ENCODE peak calls at places on chromosomes 1 and 21, in nine cellular contexts. One of them, this sample, is unnamed.

GRCh38 chr1:203287109-203287893 is 18.0 kb upstream of the BTG2 start:
- DNase-seq in mammary epithelial cell: no peak
- DNase-seq in stimulated activated CD8-positive, alpha-beta memory T cell treated with anti-CD3 and anti-CD28 coated beads, Interleukin-4, amount 100 ng/mL, for 48 hours: peak; percentile 82
- DNase-seq in cardiac septum: peak; percentile 88
- DNase-seq in glomerular endothelial cell: no peak
- DNase-seq in T-cell: peak; percentile 43
- DNase-seq in cardiac muscle cell: peak; percentile 71
- DNase-seq in AG08395: no peak
- DNase-seq in nucleus accumbens: no peak
- DNase-seq in this sample: peak; percentile 88

GRCh38 chr1:164440222-164440621 is 118.8 kb upstream of the PBX1 start:
- DNase-seq in mammary epithelial cell: no peak
- DNase-seq in stimulated activated CD8-positive, alpha-beta memory T cell treated with anti-CD3 and anti-CD28 coated beads, Interleukin-4, amount 100 ng/mL, for 48 hours: no peak
- DNase-seq in cardiac septum: peak; percentile 76
- DNase-seq in glomerular endothelial cell: no peak
- DNase-seq in T-cell: no peak
- DNase-seq in cardiac muscle cell: peak; percentile 69
- DNase-seq in AG08395: peak; percentile 22
- DNase-seq in nucleus accumbens: peak; percentile 2
- DNase-seq in this sample: no peak

GRCh38 chr1:88800382-88801051 is 90.8 kb downstream of the GTF2B start:
- DNase-seq in mammary epithelial cell: no peak
- DNase-seq in stimulated activated CD8-positive, alpha-beta memory T cell treated with anti-CD3 and anti-CD28 coated beads, Interleukin-4, amount 100 ng/mL, for 48 hours: peak; percentile 58
- DNase-seq in cardiac septum: no peak
- DNase-seq in glomerular endothelial cell: no peak
- DNase-seq in T-cell: no peak
- DNase-seq in cardiac muscle cell: peak; percentile 50
- DNase-seq in AG08395: peak; percentile 33
- DNase-seq in nucleus accumbens: no peak
- DNase-seq in this sample: no peak

GRCh38 chr1:24157921-24158481 is 15.1 kb upstream of the IL22RA1 start:
- DNase-seq in mammary epithelial cell: no peak
- DNase-seq in stimulated activated CD8-positive, alpha-beta memory T cell treated with anti-CD3 and anti-CD28 coated beads, Interleukin-4, amount 100 ng/mL, for 48 hours: no peak
- DNase-seq in cardiac septum: peak; percentile 33
- DNase-seq in glomerular endothelial cell: no peak
- DNase-seq in T-cell: no peak
- DNase-seq in cardiac muscle cell: peak; percentile 17
- DNase-seq in AG08395: peak; percentile 45
- DNase-seq in nucleus accumbens: no peak
- DNase-seq in this sample: no peak

GRCh38 chr1:178371999-178372398 is 124.8 kb downstream of the CLEC20A start:
- DNase-seq in mammary epithelial cell: no peak
- DNase-seq in stimulated activated CD8-positive, alpha-beta memory T cell treated with anti-CD3 and anti-CD28 coated beads, Interleukin-4, amount 100 ng/mL, for 48 hours: no peak
- DNase-seq in cardiac septum: no peak
- DNase-seq in glomerular endothelial cell: no peak
- DNase-seq in T-cell: no peak
- DNase-seq in cardiac muscle cell: no peak
- DNase-seq in AG08395: no peak
- DNase-seq in nucleus accumbens: no peak
- DNase-seq in this sample: no peak

GRCh38 chr1:200242379-200243041 is 167.3 kb downstream of the ZNF281 start:
- DNase-seq in mammary epithelial cell: no peak
- DNase-seq in stimulated activated CD8-positive, alpha-beta memory T cell treated with anti-CD3 and anti-CD28 coated beads, Interleukin-4, amount 100 ng/mL, for 48 hours: no peak
- DNase-seq in cardiac septum: no peak
- DNase-seq in glomerular endothelial cell: peak; percentile 74
- DNase-seq in T-cell: no peak
- DNase-seq in cardiac muscle cell: peak; percentile 25
- DNase-seq in AG08395: no peak
- DNase-seq in nucleus accumbens: no peak
- DNase-seq in this sample: no peak

GRCh38 chr1:17441993-17442357 is 2.5 kb upstream of the RCC2 start:
- DNase-seq in mammary epithelial cell: no peak
- DNase-seq in stimulated activated CD8-positive, alpha-beta memory T cell treated with anti-CD3 and anti-CD28 coated beads, Interleukin-4, amount 100 ng/mL, for 48 hours: no peak
- DNase-seq in cardiac septum: no peak
- DNase-seq in glomerular endothelial cell: no peak
- DNase-seq in T-cell: no peak
- DNase-seq in cardiac muscle cell: no peak
- DNase-seq in AG08395: no peak
- DNase-seq in nucleus accumbens: no peak
- DNase-seq in this sample: no peak

GRCh38 chr1:86823821-86824500 is 90.0 kb downstream of the SELENOF start:
- DNase-seq in mammary epithelial cell: no peak
- DNase-seq in stimulated activated CD8-positive, alpha-beta memory T cell treated with anti-CD3 and anti-CD28 coated beads, Interleukin-4, amount 100 ng/mL, for 48 hours: no peak
- DNase-seq in cardiac septum: no peak
- DNase-seq in glomerular endothelial cell: no peak
- DNase-seq in T-cell: no peak
- DNase-seq in cardiac muscle cell: no peak
- DNase-seq in AG08395: no peak
- DNase-seq in nucleus accumbens: no peak
- DNase-seq in this sample: no peak

GRCh38 chr1:70205437-70206118 is at the start of gene LRRC40:
- DNase-seq in mammary epithelial cell: peak; percentile 95
- DNase-seq in stimulated activated CD8-positive, alpha-beta memory T cell treated with anti-CD3 and anti-CD28 coated beads, Interleukin-4, amount 100 ng/mL, for 48 hours: peak; percentile 98
- DNase-seq in cardiac septum: peak; percentile 99
- DNase-seq in glomerular endothelial cell: peak; percentile 78
- DNase-seq in T-cell: peak; percentile 94
- DNase-seq in cardiac muscle cell: peak; percentile 97
- DNase-seq in AG08395: peak; percentile 96
- DNase-seq in nucleus accumbens: peak; percentile 92
- DNase-seq in this sample: peak; percentile 98

GRCh38 chr1:198155253-198155652 is 1.5 kb upstream of the NEK7 start:
- DNase-seq in mammary epithelial cell: peak; percentile 79
- DNase-seq in stimulated activated CD8-positive, alpha-beta memory T cell treated with anti-CD3 and anti-CD28 coated beads, Interleukin-4, amount 100 ng/mL, for 48 hours: no peak
- DNase-seq in cardiac septum: no peak
- DNase-seq in glomerular endothelial cell: no peak
- DNase-seq in T-cell: no peak
- DNase-seq in cardiac muscle cell: peak; percentile 68
- DNase-seq in AG08395: peak; percentile 32
- DNase-seq in nucleus accumbens: no peak
- DNase-seq in this sample: no peak

GRCh38 chr1:8259498-8260290 is 58.2 kb upstream of the SLC45A1 start:
- DNase-seq in mammary epithelial cell: peak; percentile 76
- DNase-seq in stimulated activated CD8-positive, alpha-beta memory T cell treated with anti-CD3 and anti-CD28 coated beads, Interleukin-4, amount 100 ng/mL, for 48 hours: no peak
- DNase-seq in cardiac septum: no peak
- DNase-seq in glomerular endothelial cell: peak; percentile 45
- DNase-seq in T-cell: no peak
- DNase-seq in cardiac muscle cell: peak; percentile 77
- DNase-seq in AG08395: peak; percentile 48
- DNase-seq in nucleus accumbens: no peak
- DNase-seq in this sample: peak; percentile 85

GRCh38 chr1:48943393-48943792 is 166.7 kb upstream of the BEND5 start:
- DNase-seq in mammary epithelial cell: no peak
- DNase-seq in stimulated activated CD8-positive, alpha-beta memory T cell treated with anti-CD3 and anti-CD28 coated beads, Interleukin-4, amount 100 ng/mL, for 48 hours: no peak
- DNase-seq in cardiac septum: no peak
- DNase-seq in glomerular endothelial cell: no peak
- DNase-seq in T-cell: no peak
- DNase-seq in cardiac muscle cell: no peak
- DNase-seq in AG08395: peak; percentile 43
- DNase-seq in nucleus accumbens: no peak
- DNase-seq in this sample: no peak

GRCh38 chr1:234638832-234639799 is 29.1 kb upstream of the IRF2BP2 start:
- DNase-seq in mammary epithelial cell: peak; percentile 65
- DNase-seq in stimulated activated CD8-positive, alpha-beta memory T cell treated with anti-CD3 and anti-CD28 coated beads, Interleukin-4, amount 100 ng/mL, for 48 hours: no peak
- DNase-seq in cardiac septum: no peak
- DNase-seq in glomerular endothelial cell: no peak
- DNase-seq in T-cell: no peak
- DNase-seq in cardiac muscle cell: no peak
- DNase-seq in AG08395: no peak
- DNase-seq in nucleus accumbens: no peak
- DNase-seq in this sample: no peak

GRCh38 chr1:99766378-99766800 is at the start of gene FRRS1:
- DNase-seq in mammary epithelial cell: peak; percentile 85
- DNase-seq in stimulated activated CD8-positive, alpha-beta memory T cell treated with anti-CD3 and anti-CD28 coated beads, Interleukin-4, amount 100 ng/mL, for 48 hours: peak; percentile 52
- DNase-seq in cardiac septum: peak; percentile 78
- DNase-seq in glomerular endothelial cell: peak; percentile 5
- DNase-seq in T-cell: peak; percentile 13
- DNase-seq in cardiac muscle cell: peak; percentile 81
- DNase-seq in AG08395: peak; percentile 34
- DNase-seq in nucleus accumbens: no peak
- DNase-seq in this sample: peak; percentile 77

GRCh38 chr21:38267991-38268858 is 11.4 kb downstream of the KCNJ15 start:
- DNase-seq in mammary epithelial cell: peak; percentile 76
- DNase-seq in stimulated activated CD8-positive, alpha-beta memory T cell treated with anti-CD3 and anti-CD28 coated beads, Interleukin-4, amount 100 ng/mL, for 48 hours: no peak
- DNase-seq in cardiac septum: no peak
- DNase-seq in glomerular endothelial cell: no peak
- DNase-seq in T-cell: no peak
- DNase-seq in cardiac muscle cell: no peak
- DNase-seq in AG08395: peak; percentile 36
- DNase-seq in nucleus accumbens: no peak
- DNase-seq in this sample: no peak

GRCh38 chr1:232170909-232171308 is 459.0 kb downstream of the SIPA1L2 start:
- DNase-seq in mammary epithelial cell: no peak
- DNase-seq in stimulated activated CD8-positive, alpha-beta memory T cell treated with anti-CD3 and anti-CD28 coated beads, Interleukin-4, amount 100 ng/mL, for 48 hours: no peak
- DNase-seq in cardiac septum: no peak
- DNase-seq in glomerular endothelial cell: no peak
- DNase-seq in T-cell: no peak
- DNase-seq in cardiac muscle cell: no peak
- DNase-seq in AG08395: no peak
- DNase-seq in nucleus accumbens: no peak
- DNase-seq in this sample: no peak

GRCh38 chr1:170562644-170563338 is 30.8 kb downstream of the GORAB start:
- DNase-seq in mammary epithelial cell: peak; percentile 80
- DNase-seq in stimulated activated CD8-positive, alpha-beta memory T cell treated with anti-CD3 and anti-CD28 coated beads, Interleukin-4, amount 100 ng/mL, for 48 hours: no peak
- DNase-seq in cardiac septum: no peak
- DNase-seq in glomerular endothelial cell: peak; percentile 68
- DNase-seq in T-cell: no peak
- DNase-seq in cardiac muscle cell: peak; percentile 95
- DNase-seq in AG08395: peak; percentile 83
- DNase-seq in nucleus accumbens: peak; percentile 6
- DNase-seq in this sample: peak; percentile 57

GRCh38 chr1:248585266-248585665 is 10.7 kb upstream of the OR2T34 start:
- DNase-seq in mammary epithelial cell: peak; percentile 1
- DNase-seq in stimulated activated CD8-positive, alpha-beta memory T cell treated with anti-CD3 and anti-CD28 coated beads, Interleukin-4, amount 100 ng/mL, for 48 hours: no peak
- DNase-seq in cardiac septum: no peak
- DNase-seq in glomerular endothelial cell: no peak
- DNase-seq in T-cell: no peak
- DNase-seq in cardiac muscle cell: no peak
- DNase-seq in AG08395: no peak
- DNase-seq in nucleus accumbens: no peak
- DNase-seq in this sample: no peak

GRCh38 chr1:59007820-59008598 is 224.2 kb upstream of the JUN start:
- DNase-seq in mammary epithelial cell: no peak
- DNase-seq in stimulated activated CD8-positive, alpha-beta memory T cell treated with anti-CD3 and anti-CD28 coated beads, Interleukin-4, amount 100 ng/mL, for 48 hours: peak; percentile 53
- DNase-seq in cardiac septum: no peak
- DNase-seq in glomerular endothelial cell: no peak
- DNase-seq in T-cell: no peak
- DNase-seq in cardiac muscle cell: peak; percentile 36
- DNase-seq in AG08395: no peak
- DNase-seq in nucleus accumbens: no peak
- DNase-seq in this sample: no peak

GRCh38 chr1:53320646-53321045 is 7.2 kb downstream of the LRP8 start:
- DNase-seq in mammary epithelial cell: no peak
- DNase-seq in stimulated activated CD8-positive, alpha-beta memory T cell treated with anti-CD3 and anti-CD28 coated beads, Interleukin-4, amount 100 ng/mL, for 48 hours: no peak
- DNase-seq in cardiac septum: no peak
- DNase-seq in glomerular endothelial cell: no peak
- DNase-seq in T-cell: no peak
- DNase-seq in cardiac muscle cell: no peak
- DNase-seq in AG08395: no peak
- DNase-seq in nucleus accumbens: no peak
- DNase-seq in this sample: no peak

GRCh38 chr1:180841460-180841859 is 71.2 kb upstream of the KIAA1614 start:
- DNase-seq in mammary epithelial cell: no peak
- DNase-seq in stimulated activated CD8-positive, alpha-beta memory T cell treated with anti-CD3 and anti-CD28 coated beads, Interleukin-4, amount 100 ng/mL, for 48 hours: no peak
- DNase-seq in cardiac septum: no peak
- DNase-seq in glomerular endothelial cell: no peak
- DNase-seq in T-cell: no peak
- DNase-seq in cardiac muscle cell: no peak
- DNase-seq in AG08395: no peak
- DNase-seq in nucleus accumbens: no peak
- DNase-seq in this sample: no peak

GRCh38 chr1:6090288-6090687 is 44.6 kb downstream of the KCNAB2 start:
- DNase-seq in mammary epithelial cell: no peak
- DNase-seq in stimulated activated CD8-positive, alpha-beta memory T cell treated with anti-CD3 and anti-CD28 coated beads, Interleukin-4, amount 100 ng/mL, for 48 hours: no peak
- DNase-seq in cardiac septum: no peak
- DNase-seq in glomerular endothelial cell: no peak
- DNase-seq in T-cell: no peak
- DNase-seq in cardiac muscle cell: no peak
- DNase-seq in AG08395: no peak
- DNase-seq in nucleus accumbens: no peak
- DNase-seq in this sample: no peak

GRCh38 chr1:61708953-61709907 is 15.7 kb downstream of the TM2D1 start:
- DNase-seq in mammary epithelial cell: no peak
- DNase-seq in stimulated activated CD8-positive, alpha-beta memory T cell treated with anti-CD3 and anti-CD28 coated beads, Interleukin-4, amount 100 ng/mL, for 48 hours: no peak
- DNase-seq in cardiac septum: no peak
- DNase-seq in glomerular endothelial cell: no peak
- DNase-seq in T-cell: no peak
- DNase-seq in cardiac muscle cell: peak; percentile 72
- DNase-seq in AG08395: no peak
- DNase-seq in nucleus accumbens: no peak
- DNase-seq in this sample: no peak

GRCh38 chr1:232211149-232211548 is 418.8 kb downstream of the SIPA1L2 start:
- DNase-seq in mammary epithelial cell: no peak
- DNase-seq in stimulated activated CD8-positive, alpha-beta memory T cell treated with anti-CD3 and anti-CD28 coated beads, Interleukin-4, amount 100 ng/mL, for 48 hours: peak; percentile 24
- DNase-seq in cardiac septum: no peak
- DNase-seq in glomerular endothelial cell: no peak
- DNase-seq in T-cell: no peak
- DNase-seq in cardiac muscle cell: no peak
- DNase-seq in AG08395: no peak
- DNase-seq in nucleus accumbens: no peak
- DNase-seq in this sample: no peak

GRCh38 chr1:228364068-228364705 is 42.4 kb downstream of the TRIM11 start:
- DNase-seq in mammary epithelial cell: no peak
- DNase-seq in stimulated activated CD8-positive, alpha-beta memory T cell treated with anti-CD3 and anti-CD28 coated beads, Interleukin-4, amount 100 ng/mL, for 48 hours: no peak
- DNase-seq in cardiac septum: peak; percentile 67
- DNase-seq in glomerular endothelial cell: no peak
- DNase-seq in T-cell: no peak
- DNase-seq in cardiac muscle cell: no peak
- DNase-seq in AG08395: no peak
- DNase-seq in nucleus accumbens: no peak
- DNase-seq in this sample: peak; percentile 57

GRCh38 chr1:55289614-55290013 is 74.5 kb upstream of the USP24 start:
- DNase-seq in mammary epithelial cell: no peak
- DNase-seq in stimulated activated CD8-positive, alpha-beta memory T cell treated with anti-CD3 and anti-CD28 coated beads, Interleukin-4, amount 100 ng/mL, for 48 hours: no peak
- DNase-seq in cardiac septum: no peak
- DNase-seq in glomerular endothelial cell: no peak
- DNase-seq in T-cell: no peak
- DNase-seq in cardiac muscle cell: no peak
- DNase-seq in AG08395: no peak
- DNase-seq in nucleus accumbens: no peak
- DNase-seq in this sample: no peak

GRCh38 chr1:203364013-203364730 is 13.2 kb upstream of the FMOD start:
- DNase-seq in mammary epithelial cell: no peak
- DNase-seq in stimulated activated CD8-positive, alpha-beta memory T cell treated with anti-CD3 and anti-CD28 coated beads, Interleukin-4, amount 100 ng/mL, for 48 hours: no peak
- DNase-seq in cardiac septum: no peak
- DNase-seq in glomerular endothelial cell: no peak
- DNase-seq in T-cell: no peak
- DNase-seq in cardiac muscle cell: peak; percentile 73
- DNase-seq in AG08395: no peak
- DNase-seq in nucleus accumbens: no peak
- DNase-seq in this sample: no peak

GRCh38 chr1:39919545-39919944 is 17.8 kb upstream of the MYCL start:
- DNase-seq in mammary epithelial cell: peak; percentile 76
- DNase-seq in stimulated activated CD8-positive, alpha-beta memory T cell treated with anti-CD3 and anti-CD28 coated beads, Interleukin-4, amount 100 ng/mL, for 48 hours: peak; percentile 57
- DNase-seq in cardiac septum: no peak
- DNase-seq in glomerular endothelial cell: no peak
- DNase-seq in T-cell: no peak
- DNase-seq in cardiac muscle cell: peak; percentile 81
- DNase-seq in AG08395: peak; percentile 71
- DNase-seq in nucleus accumbens: no peak
- DNase-seq in this sample: peak; percentile 77

GRCh38 chr1:93958351-93959101 is 49.3 kb upstream of the GCLM start:
- DNase-seq in mammary epithelial cell: no peak
- DNase-seq in stimulated activated CD8-positive, alpha-beta memory T cell treated with anti-CD3 and anti-CD28 coated beads, Interleukin-4, amount 100 ng/mL, for 48 hours: no peak
- DNase-seq in cardiac septum: no peak
- DNase-seq in glomerular endothelial cell: no peak
- DNase-seq in T-cell: no peak
- DNase-seq in cardiac muscle cell: peak; percentile 10
- DNase-seq in AG08395: no peak
- DNase-seq in nucleus accumbens: no peak
- DNase-seq in this sample: no peak

GRCh38 chr1:161168906-161169305 is 2.7 kb downstream of the PPOX start:
- DNase-seq in mammary epithelial cell: no peak
- DNase-seq in stimulated activated CD8-positive, alpha-beta memory T cell treated with anti-CD3 and anti-CD28 coated beads, Interleukin-4, amount 100 ng/mL, for 48 hours: no peak
- DNase-seq in cardiac septum: no peak
- DNase-seq in glomerular endothelial cell: no peak
- DNase-seq in T-cell: no peak
- DNase-seq in cardiac muscle cell: no peak
- DNase-seq in AG08395: no peak
- DNase-seq in nucleus accumbens: no peak
- DNase-seq in this sample: no peak

GRCh38 chr1:212518188-212518951 is 85.7 kb downstream of the NENF start:
- DNase-seq in mammary epithelial cell: peak; percentile 21
- DNase-seq in stimulated activated CD8-positive, alpha-beta memory T cell treated with anti-CD3 and anti-CD28 coated beads, Interleukin-4, amount 100 ng/mL, for 48 hours: no peak
- DNase-seq in cardiac septum: peak; percentile 87
- DNase-seq in glomerular endothelial cell: no peak
- DNase-seq in T-cell: no peak
- DNase-seq in cardiac muscle cell: peak; percentile 79
- DNase-seq in AG08395: peak; percentile 40
- DNase-seq in nucleus accumbens: peak; percentile 77
- DNase-seq in this sample: peak; percentile 85

This sample was measured in upper lobe of right lung.